ENCODE peak calls at places on chromosomes 4 and X, in five cellular contexts. R is esophagus muscularis mucosa, H is neural progenitor cell, M is nephron progenitor cell, I is dorsolateral prefrontal cortex. W is an unnamed sample.
A peak's percentile ranks its signal among the peaks of the same experiment; 100 is the strongest.

GRCh38 chrX:154545673-154546274 is 872 bp downstream of the G6PD start:
- DNase-seq in R (no peak), I (no peak), H (no peak), M (no peak), W (no peak)

GRCh38 chrX:17592117-17592516 is 145.2 kb upstream of the SCML1 start:
- DNase-seq in H (no peak), I (no peak), M (no peak), R (no peak), W (no peak)

GRCh38 chr4:117085185-117085701 is at the start of gene TRAM1L1:
- DNase-seq in M (peak; percentile 89), H (peak; percentile 87), R (no peak), I (peak; percentile 59), W (no peak)

GRCh38 chr4:5386921-5387320 is 321.4 kb downstream of the EVC2 start:
- DNase-seq in I (no peak), M (no peak), R (no peak), H (no peak), W (no peak)

GRCh38 chrX:78513996-78514745 is 145.0 kb downstream of the RTL3 start:
- DNase-seq in H (peak; percentile 11), M (no peak), I (no peak), R (no peak), W (no peak)

GRCh38 chrX:54182194-54182863 is 725 bp downstream of the FAM120C start:
- DNase-seq in M (no peak), H (peak; percentile 57), R (peak; percentile 91), I (peak; percentile 68), W (no peak)

GRCh38 chr4:142549726-142550463 is 296.2 kb downstream of the INPP4B start:
- DNase-seq in I (no peak), M (no peak), H (no peak), R (no peak), W (no peak)

GRCh38 chr4:151175204-151175603 is 75.8 kb downstream of the RPS3A start:
- DNase-seq in R (no peak), M (no peak), I (no peak), H (no peak), W (no peak)

GRCh38 chrX:71637253-71637618 is 18.9 kb upstream of the CXCR3 start:
- DNase-seq in I (no peak), M (no peak), R (no peak), H (no peak), W (no peak)

GRCh38 chr4:4271912-4272311 is 18.0 kb downstream of the LYAR start:
- DNase-seq in I (no peak), H (no peak), M (no peak), R (no peak), W (no peak)

GRCh38 chrX:48794993-48795501 is 6.8 kb upstream of the HDAC6 start:
- DNase-seq in H (no peak), M (no peak), R (no peak), I (no peak), W (no peak)

GRCh38 chrX:34382416-34382815 is 250.3 kb upstream of the FAM47A start:
- DNase-seq in M (no peak), I (no peak), H (no peak), R (no peak), W (no peak)

GRCh38 chr4:67198757-67199156 is 346.5 kb downstream of the CENPC start:
- DNase-seq in R (no peak), H (no peak), I (no peak), M (no peak), W (no peak)

GRCh38 chr4:83334425-83335241 is at the start of gene HPSE:
- DNase-seq in I (peak; percentile 30), R (peak; percentile 92), M (peak; percentile 81), H (peak; percentile 83), W (no peak)

GRCh38 chr4:84938316-84938715 is 28.2 kb downstream of the WDFY3 start:
- DNase-seq in R (no peak), M (no peak), I (no peak), H (no peak), W (no peak)

GRCh38 chrX:6293716-6294115 is 65.0 kb upstream of the NLGN4X start:
- DNase-seq in I (no peak), M (no peak), R (no peak), H (no peak), W (no peak)

GRCh38 chr4:3686746-3687145 is 79.4 kb upstream of the ADRA2C start:
- DNase-seq in H (no peak), M (no peak), R (no peak), I (no peak), W (no peak)

GRCh38 chrX:71100581-71101505 is 5.2 kb downstream of the FOXO4 start:
- DNase-seq in M (no peak), R (no peak), H (no peak), I (no peak), W (no peak)

GRCh38 chr4:158462611-158463010 is 59.1 kb upstream of the RXFP1 start:
- DNase-seq in H (no peak), I (no peak), M (no peak), R (no peak), W (no peak)

GRCh38 chr4:7324651-7325121 is 110.0 kb downstream of the PSAPL1 start:
- DNase-seq in R (no peak), H (peak; percentile 48), M (no peak), I (no peak), W (no peak)

GRCh38 chr4:7323461-7323871 is 111.3 kb downstream of the PSAPL1 start:
- DNase-seq in M (no peak), I (no peak), H (no peak), R (no peak), W (no peak)

GRCh38 chr4:7322166-7322991 is 112.4 kb downstream of the PSAPL1 start:
- DNase-seq in I (peak; percentile 68), M (no peak), R (no peak), H (peak; percentile 69), W (no peak)

GRCh38 chr4:7325541-7325940 is 109.2 kb downstream of the PSAPL1 start:
- DNase-seq in I (no peak), H (no peak), R (no peak), M (no peak), W (no peak)

DNA sequence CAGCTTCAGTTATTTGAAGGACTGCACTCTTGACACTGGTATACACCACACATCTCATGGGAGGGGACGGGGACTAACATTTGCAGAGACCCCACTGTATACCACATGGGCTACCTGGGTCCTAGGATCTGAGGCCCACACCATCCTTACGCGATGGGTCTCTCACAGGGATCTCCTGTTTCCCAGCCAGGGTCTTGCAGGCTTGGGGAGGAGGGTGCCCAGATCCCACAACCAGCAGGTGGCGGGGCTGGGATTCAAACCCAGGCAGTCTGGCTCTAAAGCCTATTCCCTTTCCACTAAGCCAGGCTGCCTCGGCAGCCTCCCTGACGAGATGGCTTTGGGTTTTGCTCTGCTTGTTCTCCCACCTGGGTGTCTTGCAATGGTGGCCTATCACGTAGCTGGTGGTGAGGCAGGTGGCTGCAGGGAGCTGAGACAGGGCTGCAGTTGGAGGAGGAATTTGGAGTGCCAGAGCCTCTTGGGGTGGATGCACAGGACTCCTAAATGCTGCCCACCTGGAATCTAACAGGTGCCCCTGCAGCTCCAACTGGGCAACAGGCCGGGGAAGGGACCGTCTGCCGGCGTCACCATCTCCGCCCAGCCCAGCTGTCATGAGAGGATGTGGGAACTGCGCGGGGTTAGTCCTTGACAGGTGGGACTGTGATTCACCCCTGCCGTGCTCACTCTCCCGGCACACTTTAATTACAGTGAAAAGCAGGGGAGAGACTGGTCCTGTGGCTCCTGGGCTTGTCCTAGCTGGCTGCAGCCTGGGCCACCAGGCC is 110.7 kb downstream of the PSAPL1 start:
- DNase-seq in R (no peak), H (peak; percentile 63), M (no peak), I (no peak), W (no peak)
- TF ChIP-seq CTCF in R (no peak), H (no peak), M (no peak), I (no peak), W (no peak)

GRCh38 chr4:184267206-184267608 is 49.5 kb upstream of the ENPP6 start:
- DNase-seq in I (no peak), R (no peak), H (no peak), M (no peak), W (peak; percentile 14)

GRCh38 chr4:184267673-184268573 is 50.2 kb upstream of the ENPP6 start:
- DNase-seq in M (no peak), R (no peak), I (no peak), H (no peak), W (peak; percentile 82)

GRCh38 chr4:184269879-184270430 is 52.3 kb upstream of the ENPP6 start:
- DNase-seq in M (no peak), I (no peak), H (no peak), R (no peak), W (peak; percentile 22)

GRCh38 chr4:184270808-184271413 is 53.2 kb upstream of the ENPP6 start:
- DNase-seq in R (no peak), I (no peak), H (no peak), M (no peak), W (peak; percentile 28)

DNA sequence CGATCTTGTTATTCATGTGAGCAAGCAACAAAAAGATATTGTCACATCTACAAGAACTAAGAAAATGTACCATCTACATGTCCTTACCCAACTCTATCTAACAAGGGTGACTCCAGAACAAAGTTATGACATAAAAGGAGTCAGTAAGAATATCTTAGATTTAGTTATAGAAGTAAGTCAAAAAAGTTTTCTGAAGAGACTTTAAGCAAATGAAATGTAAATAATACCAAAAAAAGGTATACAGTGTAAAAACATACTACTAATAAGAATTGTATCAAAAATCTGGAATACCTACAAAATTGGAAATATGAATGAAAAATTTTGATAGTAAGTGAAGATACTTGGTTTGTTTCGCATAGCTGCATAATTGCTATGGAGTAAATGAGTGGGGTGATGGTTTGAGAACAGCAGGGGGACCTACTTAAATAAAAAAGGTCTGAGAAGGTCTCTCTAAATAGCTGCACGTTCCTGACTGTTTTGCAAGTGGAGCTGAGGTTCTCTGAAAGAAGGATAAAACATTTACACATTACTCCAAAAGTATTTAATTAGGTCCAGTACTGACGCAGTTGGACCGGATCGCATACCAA is 51.0 kb upstream of the ENPP6 start:
- DNase-seq in H (no peak), M (no peak), R (no peak), I (no peak), W (no peak)
- TF ChIP-seq CTCF in H (no peak), M (no peak), R (no peak), I (no peak), W (no peak)

DNA sequence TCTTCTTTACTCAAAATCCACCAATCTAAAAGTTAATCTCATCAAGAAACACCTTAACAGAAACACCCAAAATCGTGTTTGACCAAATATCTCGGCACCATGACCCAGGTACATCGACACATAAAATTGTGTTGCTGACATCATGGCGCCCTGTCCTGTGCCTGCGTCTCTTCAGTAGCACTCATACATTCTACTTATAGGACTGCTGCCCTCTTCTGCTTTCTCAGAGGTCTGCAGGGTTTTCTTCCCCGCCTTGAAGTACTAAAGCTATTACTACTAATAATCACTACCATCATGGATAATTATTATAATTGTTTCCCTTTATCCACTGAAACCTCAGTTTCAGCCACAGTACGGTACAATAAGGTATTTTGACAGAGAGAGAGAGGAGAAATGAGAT is 1403.1 kb upstream of the TENM3 start:
- DNase-seq in H (peak; percentile 19), I (no peak), M (no peak), R (no peak), W (no peak)
- TF ChIP-seq CTCF in H (peak; percentile 36), I (no peak), M (no peak), R (no peak), W (no peak)

GRCh38 chrX:133921764-133922389 is 63.5 kb downstream of the GPC3 start:
- DNase-seq in M (peak; percentile 52), R (no peak), I (no peak), H (peak; percentile 78), W (no peak)
- TF ChIP-seq CTCF in M (peak; percentile 54), R (no peak), I (no peak), H (peak; percentile 67), W (no peak)

GRCh38 chr4:168551945-168552695 is 55.3 kb downstream of the PALLD start:
- DNase-seq in H (peak; percentile 34), I (no peak), M (no peak), R (no peak), W (no peak)
- TF ChIP-seq CTCF in H (peak; percentile 44), I (no peak), M (no peak), R (peak; percentile 5), W (no peak)